ENCODE peak calls at places on chromosomes 4 and X, in four cellular contexts. P, I, M and Z are unnamed samples.

GRCh38 chr4:152458801-152459302 is 77.0 kb downstream of the FBXW7 start:
- DNase-seq in P (no peak), I (no peak), M (no peak), Z (no peak)

GRCh38 chr4:161411901-161412300 is 751.9 kb downstream of the FSTL5 start:
- DNase-seq in I (no peak), M (no peak), P (no peak), Z (no peak)

GRCh38 chrX:70907900-70908299 is 611 bp downstream of the TEX11 start:
- DNase-seq in I (no peak), P (no peak), M (no peak), Z (no peak)

GRCh38 chr4:108536577-108536976 is 83.8 kb upstream of the RPL34 start:
- DNase-seq in P (no peak), I (no peak), M (no peak), Z (no peak)

GRCh38 chr4:109574443-109574850 is 14.4 kb downstream of the MCUB start:
- DNase-seq in I (no peak), P (no peak), M (no peak), Z (no peak)

GRCh38 chr4:150962245-150962644 is 52.8 kb downstream of the LRBA start:
- DNase-seq in P (no peak), M (no peak), I (no peak), Z (no peak)

GRCh38 chrX:140091276-140091886 is 126.1 kb upstream of the CXorf66 start:
- DNase-seq in I (no peak), P (no peak), M (peak; percentile 27), Z (peak; percentile 27)

GRCh38 chr4:66000500-66001117 is 330.3 kb upstream of the EPHA5 start:
- DNase-seq in M (no peak), I (no peak), P (no peak), Z (no peak)

GRCh38 chr4:10461091-10461849 is 4.0 kb upstream of the ZNF518B start:
- DNase-seq in I (no peak), P (peak; percentile 17), M (no peak), Z (no peak)

GRCh38 chr4:185305979-185306442 is 89.7 kb downstream of the LRP2BP start:
- DNase-seq in P (no peak), M (no peak), I (no peak), Z (no peak)

GRCh38 chr4:76023381-76023780 is at the start of gene CXCL10:
- DNase-seq in M (no peak), P (no peak), I (no peak), Z (no peak)

GRCh38 chrX:20315140-20315539 is 48.4 kb upstream of the RPS6KA3 start:
- DNase-seq in M (no peak), P (no peak), I (no peak), Z (no peak)

GRCh38 chr4:2059034-2059725 is at the start of gene NAT8L:
- DNase-seq in P (no peak), I (no peak), M (peak; percentile 70), Z (peak; percentile 83)

GRCh38 chrX:82589410-82589809 is 918.7 kb upstream of the POU3F4 start:
- DNase-seq in M (no peak), I (no peak), P (no peak), Z (no peak)